ENCODE peak calls at places on chromosome 9, in four cellular contexts. I is effector memory CD4-positive, alpha-beta T cell; Q is head of caudate nucleus; G is SJSA1. C is an unnamed sample.

GRCh38 chr9:92725726-92726125 is 38.9 kb downstream of the BICD2 start:
- DNase-seq in I (no peak), Q (no peak), G (no peak), C (no peak)

GRCh38 chr9:137439158-137439714 is 1.9 kb downstream of the ENTPD8 start:
- DNase-seq in I (no peak), Q (no peak), G (no peak), C (no peak)

GRCh38 chr9:121800376-121800775 is 148.9 kb downstream of the DAB2IP start:
- DNase-seq in I (no peak), Q (no peak), G (no peak), C (no peak)

GRCh38 chr9:105063665-105064247 is 135.8 kb upstream of the ABCA1 start:
- DNase-seq in I (no peak), Q (peak), G (no peak), C (no peak)

GRCh38 chr9:111957856-111958631 is 61.4 kb downstream of the UGCG start:
- DNase-seq in I (no peak), Q (no peak), G (peak), C (peak)

GRCh38 chr9:22124263-22125011 is 115.3 kb upstream of the CDKN2B start:
- DNase-seq in I (no peak), Q (no peak), G (no peak), C (no peak)

GRCh38 chr9:90974643-90975245 is 173.1 kb downstream of the SYK start:
- DNase-seq in I (no peak), Q (no peak), G (no peak), C (no peak)

GRCh38 chr9:35814106-35814840 is 569 bp downstream of the HINT2 start:
- DNase-seq in I (no peak), Q (peak), G (peak), C (peak)

GRCh38 chr9:81661339-81661738 is 28.0 kb downstream of the TLE1 start:
- DNase-seq in I (no peak), Q (no peak), G (no peak), C (no peak)

GRCh38 chr9:137307255-137308101 is 5.4 kb upstream of the NRARP start:
- DNase-seq in I (no peak), Q (no peak), G (peak), C (no peak)

GRCh38 chr9:82600536-82601271 is 462.2 kb downstream of the RASEF start:
- DNase-seq in I (no peak), Q (no peak), G (no peak), C (no peak)

GRCh38 chr9:116190595-116190994 is 37.0 kb downstream of the PAPPA start:
- DNase-seq in I (no peak), Q (no peak), G (no peak), C (no peak)

GRCh38 chr9:73132034-73132776 is 19.5 kb upstream of the ANXA1 start:
- DNase-seq in I (peak), Q (peak), G (peak), C (no peak)

GRCh38 chr9:6055213-6055612 is 39.8 kb upstream of the RANBP6 start:
- DNase-seq in I (no peak), Q (peak), G (no peak), C (peak)

GRCh38 chr9:114238471-114238870 is 83.1 kb downstream of the COL27A1 start:
- DNase-seq in I (no peak), Q (no peak), G (no peak), C (no peak)

GRCh38 chr9:137631608-137632431 is 13.0 kb downstream of the EHMT1 start:
- DNase-seq in I (no peak), Q (no peak), G (no peak), C (no peak)

GRCh38 chr9:134188421-134189166 is 24.2 kb upstream of the RNU6ATAC start:
- DNase-seq in I (no peak), Q (no peak), G (no peak), C (no peak)

GRCh38 chr9:134131471-134132207 is 4.2 kb upstream of the WDR5 start:
- DNase-seq in I (no peak), Q (no peak), G (no peak), C (no peak)

GRCh38 chr9:79123419-79123818 is 448.3 kb upstream of the TLE4 start:
- DNase-seq in I (no peak), Q (no peak), G (no peak), C (no peak)

GRCh38 chr9:96741771-96742170 is 36.1 kb downstream of the ZNF510 start:
- DNase-seq in I (no peak), Q (no peak), G (no peak), C (no peak)

GRCh38 chr9:113309204-113309813 is 6.1 kb upstream of the RNF183 start:
- DNase-seq in I (no peak), Q (peak), G (no peak), C (no peak)

GRCh38 chr9:91207889-91208651 is 153.6 kb downstream of the AUH start:
- DNase-seq in I (no peak), Q (no peak), G (no peak), C (no peak)

GRCh38 chr9:114653556-114654159 is 3.9 kb downstream of the TEX53 start:
- DNase-seq in I (peak), Q (peak), G (peak), C (peak)

GRCh38 chr9:137647096-137647709 is 28.4 kb downstream of the EHMT1 start:
- DNase-seq in I (no peak), Q (no peak), G (no peak), C (no peak)

GRCh38 chr9:8816361-8816760 is 1016.8 kb upstream of the DMAC1 start:
- DNase-seq in I (no peak), Q (peak), G (no peak), C (no peak)

GRCh38 chr9:92808726-92809451 is 44.3 kb upstream of the BICD2 start:
- DNase-seq in I (peak), Q (peak), G (peak), C (no peak)

C was measured in HS-27A.